ENCODE peak calls at places on chromosome 18, in four cellular contexts. J is K562, O is HepG2, E is GM12878. Y is an unnamed sample.

GRCh38 chr18:3230401-3231334 is 10.9 kb upstream of the MYOM1 start:
- DNase-seq in E (no peak), J (peak), O (no peak), Y (no peak)

GRCh38 chr18:6741786-6742185 is 12.3 kb downstream of the ARHGAP28 start:
- DNase-seq in O (no peak), J (no peak), E (no peak), Y (no peak)

GRCh38 chr18:42045346-42045745 is 90.3 kb downstream of the PIK3C3 start:
- DNase-seq in O (peak), J (no peak), E (no peak), Y (no peak)

GRCh38 chr18:75827781-75828274 is 400.3 kb upstream of the SMIM21 start:
- DNase-seq in E (no peak), O (no peak), J (no peak), Y (no peak)

GRCh38 chr18:199768-200167 is 41.4 kb downstream of the USP14 start:
- DNase-seq in O (no peak), J (no peak), E (no peak), Y (no peak)

GRCh38 chr18:21184396-21184996 is 57.5 kb upstream of the GREB1L start:
- DNase-seq in E (no peak), J (no peak), O (no peak), Y (no peak)

GRCh38 chr18:42437646-42438045 is 482.6 kb downstream of the PIK3C3 start:
- DNase-seq in E (no peak), O (no peak), J (no peak), Y (no peak)

GRCh38 chr18:36296591-36297418 is 708 bp upstream of the FHOD3 start:
- DNase-seq in J (peak), O (peak), E (no peak), Y (peak)

GRCh38 chr18:59767732-59768131 is 70.5 kb upstream of the CCBE1 start:
- DNase-seq in O (no peak), E (no peak), J (no peak), Y (no peak)

GRCh38 chr18:47876813-47877212 is 53.6 kb downstream of the SMAD2 start:
- DNase-seq in J (no peak), O (no peak), E (no peak), Y (no peak)

GRCh38 chr18:47150824-47151366 is 595 bp upstream of the HDHD2 start:
- DNase-seq in E (no peak), J (peak), O (peak), Y (no peak)

GRCh38 chr18:64203295-64203694 is 54.4 kb upstream of the LINC00305 start:
- DNase-seq in J (no peak), E (no peak), O (no peak), Y (no peak)

GRCh38 chr18:48330016-48330991 is 78.9 kb downstream of the ZBTB7C start:
- DNase-seq in J (no peak), O (no peak), E (no peak), Y (no peak)

GRCh38 chr18:37425182-37425581 is 140.4 kb downstream of the CELF4 start:
- DNase-seq in J (no peak), O (no peak), E (no peak), Y (no peak)

GRCh38 chr18:11859903-11860407 is 8.7 kb downstream of the CHMP1B start:
- DNase-seq in J (peak), O (peak), E (no peak), Y (no peak)

GRCh38 chr18:11108956-11109355 is 40.4 kb downstream of the PIEZO2 start:
- DNase-seq in O (no peak), J (no peak), E (no peak), Y (no peak)

GRCh38 chr18:48749768-48750167 is 201.0 kb downstream of the SMAD7 start:
- DNase-seq in O (no peak), E (no peak), J (no peak), Y (no peak)

GRCh38 chr18:79290876-79291275 is 104.9 kb upstream of the NFATC1 start:
- DNase-seq in J (no peak), O (no peak), E (no peak), Y (no peak)

GRCh38 chr18:44309185-44309584 is 371.5 kb upstream of the SETBP1 start:
- DNase-seq in E (no peak), J (no peak), O (no peak), Y (no peak)

GRCh38 chr18:70036771-70037452 is 89.2 kb upstream of the CD226 start:
- DNase-seq in O (no peak), E (peak), J (peak), Y (no peak)
- TF ChIP-seq SP1 in O (no peak), E (no peak), J (no peak), Y (no peak)

DNA sequence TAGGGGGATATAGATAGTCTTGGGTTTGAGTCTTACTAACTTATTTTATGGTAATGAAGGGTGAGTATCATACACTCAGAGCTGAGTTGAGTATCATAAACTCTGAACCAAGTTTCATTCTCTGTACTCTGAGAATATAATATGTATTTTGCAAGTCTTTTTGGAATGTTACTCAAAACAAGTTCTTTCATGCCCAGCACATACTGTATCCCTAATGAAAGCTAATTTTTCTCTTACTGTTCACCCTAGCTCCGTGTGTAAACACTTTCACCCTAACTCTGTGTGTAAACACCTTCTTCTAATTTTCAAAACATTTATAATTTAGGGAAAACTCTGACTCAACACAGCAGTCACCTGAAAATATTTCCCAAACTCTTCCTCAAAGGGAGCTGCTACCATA is 29.7 kb upstream of the CHST9 start:
- DNase-seq in E (no peak), J (no peak), O (no peak), Y (no peak)
- TF ChIP-seq NR2C2 in E (no peak), J (no peak), O (no peak), Y (no peak)

GRCh38 chr18:53534695-53535094 is 689.8 kb downstream of the MBD2 start:
- DNase-seq in J (no peak), E (no peak), O (no peak), Y (no peak)
- TF ChIP-seq ETV6 in J (no peak), E (no peak), O (no peak), Y (no peak)

GRCh38 chr18:9453273-9453672 is 22.0 kb upstream of the RALBP1 start:
- DNase-seq in J (no peak), O (no peak), E (no peak), Y (no peak)

GRCh38 chr18:9447334-9447733 is 28.0 kb upstream of the RALBP1 start:
- DNase-seq in J (no peak), O (no peak), E (no peak), Y (no peak)

GRCh38 chr18:9449987-9450386 is 25.3 kb upstream of the RALBP1 start:
- DNase-seq in E (no peak), J (no peak), O (no peak), Y (no peak)

GRCh38 chr18:9446839-9447238 is 28.5 kb upstream of the RALBP1 start:
- DNase-seq in E (no peak), O (no peak), J (peak), Y (no peak)

DNA sequence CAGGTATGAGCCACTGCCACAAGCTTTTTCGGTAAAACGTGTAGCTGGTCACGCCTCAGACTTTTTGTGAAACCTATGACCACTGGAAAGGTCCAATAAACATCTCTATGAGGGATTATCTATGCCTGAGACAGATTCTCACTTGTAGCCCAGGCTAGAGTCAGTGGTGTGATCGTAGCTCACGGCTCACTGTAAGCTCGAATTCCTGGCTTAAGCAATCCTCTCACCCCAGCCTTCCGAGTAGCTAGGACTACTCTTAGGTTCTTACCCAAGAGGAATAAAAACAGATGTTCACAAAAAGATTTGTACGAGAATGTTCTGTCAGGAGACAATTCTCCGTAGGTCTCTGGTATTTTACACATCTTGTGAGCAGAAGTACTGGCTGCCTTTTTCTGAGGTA is 25.7 kb upstream of the RALBP1 start:
- DNase-seq in O (no peak), E (no peak), J (no peak), Y (no peak)
- TF ChIP-seq SP1 in O (no peak), E (no peak), J (no peak), Y (no peak)

GRCh38 chr18:63028380-63028779 is 291.2 kb downstream of the BCL2 start:
- DNase-seq in O (no peak), E (no peak), J (no peak), Y (no peak)

DNA sequence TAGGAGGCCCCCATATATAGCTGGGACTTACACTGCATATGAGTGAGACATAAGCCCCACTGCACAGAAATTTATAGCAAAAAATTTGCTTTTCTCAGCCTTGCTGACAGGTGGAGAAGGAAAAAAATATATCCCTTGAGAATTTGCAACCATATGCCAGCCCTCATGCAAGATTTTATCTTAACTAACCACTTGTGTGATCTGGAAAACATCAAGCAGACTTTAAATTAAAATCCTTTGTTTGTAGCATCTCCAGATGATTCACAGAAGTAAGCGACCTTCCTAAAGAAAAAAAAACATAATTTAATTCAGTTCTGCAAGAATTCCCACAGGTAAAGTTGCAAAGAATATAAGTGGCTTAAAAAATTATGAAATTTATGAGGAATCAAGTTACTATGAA is 288.1 kb downstream of the BCL2 start:
- DNase-seq in J (no peak), O (no peak), E (no peak), Y (no peak)
- TF ChIP-seq NR2C2 in J (no peak), O (no peak), E (no peak), Y (no peak)

GRCh38 chr18:23077493-23078256 is 57.6 kb upstream of the CABLES1 start:
- DNase-seq in O (peak), J (no peak), E (no peak), Y (peak)
- TF ChIP-seq ETV6 in O (no peak), J (no peak), E (no peak), Y (no peak)

GRCh38 chr18:22342625-22343024 is 75.1 kb downstream of the CTAGE1 start:
- DNase-seq in J (peak), E (no peak), O (no peak), Y (no peak)
- TF ChIP-seq SP1 in J (no peak), E (no peak), O (no peak), Y (no peak)